ENCODE peak calls at places on chromosomes 11 and 22, in four cellular contexts. E is keratinocyte, U is mesendoderm, L is iPS DF 6.9. K is an unnamed sample.

GRCh38 chr11:22165087-22165486 is 27.8 kb upstream of the ANO5 start:
- DNase-seq in U (peak; percentile 15), E (no peak), L (no peak), K (no peak)

GRCh38 chr11:121467965-121468364 is 15.2 kb upstream of the SORL1-AS1 start:
- DNase-seq in U (no peak), E (no peak), L (no peak), K (no peak)

GRCh38 chr22:39439170-39439569 is 17.6 kb upstream of the MGAT3 start:
- DNase-seq in L (no peak), U (no peak), E (no peak), K (no peak)

GRCh38 chr22:41816871-41817270 is 16.0 kb upstream of the SREBF2 start:
- DNase-seq in E (no peak), L (no peak), U (no peak), K (no peak)

GRCh38 chr11:134293119-134294113 is 17.2 kb downstream of the GLB1L3 start:
- DNase-seq in E (no peak), U (no peak), L (no peak), K (no peak)

GRCh38 chr11:122195790-122196189 is 79.8 kb upstream of the BLID start:
- DNase-seq in E (no peak), U (no peak), L (no peak), K (no peak)

GRCh38 chr11:7418061-7418460 is 67.2 kb upstream of the OLFML1 start:
- DNase-seq in U (peak; percentile 26), E (no peak), L (no peak), K (no peak)

GRCh38 chr22:50581950-50582561 is 593 bp downstream of the CHKB start:
- DNase-seq in E (no peak), U (peak; percentile 38), L (no peak), K (no peak)

GRCh38 chr11:75603791-75604736 is 42.0 kb downstream of the SERPINH1 start:
- DNase-seq in U (no peak), E (no peak), L (no peak), K (peak; percentile 90)

GRCh38 chr11:6571434-6572008 is 31.9 kb downstream of the RRP8 start:
- DNase-seq in U (peak; percentile 17), E (no peak), L (no peak), K (no peak)

GRCh38 chr11:47541070-47541469 is 11.9 kb downstream of the CELF1 start:
- DNase-seq in E (no peak), L (no peak), U (no peak), K (no peak)

GRCh38 chr22:39081557-39081956 is 4.5 kb downstream of the APOBEC3G start:
- DNase-seq in E (no peak), U (no peak), L (no peak), K (no peak)

GRCh38 chr11:95835351-95835750 is 45.1 kb downstream of the CEP57 start:
- DNase-seq in E (no peak), L (no peak), U (no peak), K (no peak)

GRCh38 chr11:119641991-119642745 is 86.8 kb downstream of the NECTIN1 start:
- DNase-seq in E (no peak), U (peak; percentile 55), L (peak; percentile 52), K (peak; percentile 42)

GRCh38 chr11:80698646-80699045 is 1257.8 kb upstream of the TENM4 start:
- DNase-seq in E (no peak), L (no peak), U (no peak), K (no peak)

GRCh38 chr11:80700386-80700785 is 1259.6 kb upstream of the TENM4 start:
- DNase-seq in U (no peak), L (no peak), E (no peak), K (no peak)

GRCh38 chr11:80702264-80702663 is 1261.4 kb upstream of the TENM4 start:
- DNase-seq in U (no peak), L (no peak), E (no peak), K (no peak)
- H3K27ac ChIP-seq in U (no peak overlapping the region), L (no peak overlapping the region), E (peak overlapping the region; percentile 47), K (no peak overlapping the region)

GRCh38 chr11:111736621-111737055 is 29.6 kb downstream of the PPP2R1B start:
- DNase-seq in E (no peak), U (no peak), L (no peak), K (no peak)

GRCh38 chr11:111737180-111737876 is 28.9 kb downstream of the PPP2R1B start:
- DNase-seq in L (no peak), U (no peak), E (no peak), K (no peak)

GRCh38 chr11:111734383-111735261 is 31.6 kb downstream of the PPP2R1B start:
- DNase-seq in L (no peak), E (no peak), U (no peak), K (no peak)

GRCh38 chr11:111735262-111736116 is 30.7 kb downstream of the PPP2R1B start:
- DNase-seq in U (peak; percentile 65), L (no peak), E (peak; percentile 75), K (peak; percentile 74)

DNA sequence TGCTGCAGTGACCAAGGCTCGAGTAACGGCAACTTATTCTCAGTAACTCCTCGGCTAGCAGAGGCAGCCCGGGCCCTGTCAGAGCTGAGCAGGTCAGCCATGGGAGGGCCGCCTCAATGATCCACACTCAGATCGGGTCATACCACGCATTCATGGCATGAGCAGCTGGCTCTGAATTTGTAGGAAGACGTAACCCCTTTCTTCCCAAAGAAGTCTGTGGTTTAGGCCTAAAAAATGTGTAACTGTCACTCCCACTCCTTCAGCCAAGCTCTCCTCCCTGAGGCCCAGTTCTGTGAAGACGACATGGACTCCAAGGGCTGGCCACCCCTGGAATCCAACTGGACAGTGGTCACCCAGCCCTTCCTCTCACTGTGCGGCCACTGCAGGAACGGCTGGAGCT is 30.0 kb downstream of the PPP2R1B start:
- DNase-seq in U (no peak), L (no peak), E (no peak), K (no peak)
- H3K27ac ChIP-seq in U (peak overlapping the region; percentile 9), L (no peak overlapping the region), E (peak overlapping the region; percentile 100), K (peak overlapping the region; percentile 45)

GRCh38 chr11:102225689-102226562 is 91.4 kb upstream of the BIRC3 start:
- DNase-seq in E (no peak), U (no peak), L (no peak), K (no peak)
- H3K27ac ChIP-seq in E (peak overlapping the region; percentile 97), U (peak overlapping the region; percentile 3), L (no peak overlapping the region), K (no peak overlapping the region)

GRCh38 chr11:123212406-123212805 is 17.4 kb upstream of the CLMP start:
- DNase-seq in U (no peak), E (no peak), L (no peak), K (no peak)

GRCh38 chr11:123209591-123209990 is 14.5 kb upstream of the CLMP start:
- DNase-seq in L (no peak), U (no peak), E (no peak), K (no peak)

GRCh38 chr11:123211981-123212380 is 16.9 kb upstream of the CLMP start:
- DNase-seq in E (no peak), U (no peak), L (no peak), K (no peak)

GRCh38 chr11:123213307-123213708 is 18.3 kb upstream of the CLMP start:
- DNase-seq in U (no peak), L (no peak), E (no peak), K (peak; percentile 88)

DNA sequence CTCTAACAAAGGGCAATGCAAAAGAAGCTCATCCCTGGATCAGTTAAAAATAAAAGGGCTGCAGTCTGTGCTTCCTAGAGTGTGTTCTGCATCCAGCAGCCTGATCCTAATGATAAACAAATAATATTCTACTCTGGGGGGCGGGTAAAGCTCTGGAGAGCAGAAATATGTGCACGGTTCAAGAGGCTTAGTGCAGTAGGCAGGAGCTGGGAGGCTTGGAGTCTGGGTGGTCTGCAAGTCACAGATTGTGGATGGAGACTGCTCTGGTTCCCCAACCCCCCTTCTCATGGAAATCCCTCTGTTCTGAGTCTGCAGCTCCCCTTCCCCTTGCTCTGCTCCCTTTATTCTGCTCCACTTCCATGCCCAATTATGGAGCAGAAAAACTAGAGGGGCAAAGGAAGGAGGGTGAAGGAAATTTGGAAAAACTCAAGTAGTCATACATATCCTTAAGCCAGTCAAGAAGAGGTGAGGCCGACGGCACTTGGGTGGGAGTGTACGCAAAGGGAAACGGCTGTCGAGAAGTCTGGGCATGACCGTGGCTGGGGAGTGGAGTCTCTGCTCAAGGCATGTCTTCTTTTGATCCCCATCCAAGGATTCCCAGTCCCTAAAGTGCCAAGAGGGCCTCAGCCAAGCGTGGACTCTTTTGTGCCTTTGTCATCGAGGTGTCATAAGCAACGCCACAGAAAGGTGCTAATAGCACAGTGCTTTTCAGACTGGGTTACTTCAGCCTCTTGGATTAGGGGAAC is 16.3 kb upstream of the CLMP start:
- DNase-seq in L (no peak), E (no peak), U (peak; percentile 48), K (no peak)
- H3K27ac ChIP-seq in L (no peak overlapping the region), E (no peak overlapping the region), U (no peak overlapping the region), K (no peak overlapping the region)